ENCODE peak calls at places on chromosomes 16 and 17, in six cellular contexts. L, X, O, B, U and S are unnamed samples.
A peak's percentile ranks its signal among the peaks of the same experiment; 100 is the strongest.

GRCh38 chr16:58462499-58462996 is 37.4 kb upstream of the NDRG4 start:
- DNase-seq in L (no peak), X (no peak), O (no peak), B (no peak), U (no peak), S (no peak)

GRCh38 chr16:1197237-1197866 is 27.7 kb downstream of the TPSG1 start:
- DNase-seq in L (no peak), X (no peak), O (no peak), B (no peak), U (no peak), S (no peak)

GRCh38 chr17:68518063-68518815 is 6.0 kb downstream of the PRKAR1A start:
- DNase-seq in L (no peak), X (no peak), O (no peak), B (no peak), U (no peak), S (no peak)

GRCh38 chr17:63019138-63019873 is 53.3 kb downstream of the TANC2 start:
- DNase-seq in L (no peak), X (no peak), O (no peak), B (no peak), U (no peak), S (no peak)

GRCh38 chr17:32126325-32126724 is 16.0 kb upstream of the RHOT1 start:
- DNase-seq in L (no peak), X (no peak), O (no peak), B (no peak), U (no peak), S (no peak)

GRCh38 chr17:48643697-48644012 is 17.5 kb upstream of the HOXB9 start:
- DNase-seq in L (no peak), X (no peak), O (no peak), B (no peak), U (no peak), S (no peak)

GRCh38 chr17:81863833-81864768 is 3.8 kb upstream of the P4HB start:
- DNase-seq in L (no peak), X (no peak), O (no peak), B (no peak), U (no peak), S (no peak)

GRCh38 chr17:27904534-27904933 is 11.4 kb upstream of the LYRM9 start:
- DNase-seq in L (no peak), X (no peak), O (no peak), B (no peak), U (no peak), S (no peak)

GRCh38 chr17:49315974-49316570 is 46.0 kb downstream of the ZNF652 start:
- DNase-seq in L (no peak), X (no peak), O (no peak), B (no peak), U (peak; percentile 1), S (no peak)

GRCh38 chr17:28407130-28407973 is 1.3 kb upstream of the SLC46A1 start:
- DNase-seq in L (no peak), X (no peak), O (no peak), B (no peak), U (no peak), S (no peak)

GRCh38 chr17:47229535-47230443 is 20.6 kb downstream of the MYL4 start:
- DNase-seq in L (peak; percentile 86), X (peak; percentile 82), O (peak; percentile 48), B (peak; percentile 97), U (peak; percentile 94), S (no peak)

GRCh38 chr17:78369791-78370381 is 8.6 kb upstream of the PGS1 start:
- DNase-seq in L (no peak), X (no peak), O (no peak), B (peak; percentile 52), U (no peak), S (no peak)

GRCh38 chr17:64707077-64707591 is 45.0 kb upstream of the SMURF2 start:
- DNase-seq in L (peak; percentile 99), X (peak; percentile 97), O (no peak), B (peak; percentile 99), U (peak; percentile 99), S (no peak)

GRCh38 chr16:48901712-48902374 is 291.9 kb upstream of the N4BP1 start:
- DNase-seq in L (no peak), X (no peak), O (no peak), B (no peak), U (no peak), S (no peak)

GRCh38 chr16:78269251-78269650 is 169.8 kb downstream of the WWOX start:
- DNase-seq in L (no peak), X (no peak), O (no peak), B (no peak), U (no peak), S (no peak)

GRCh38 chr16:9970796-9971195 is 211.4 kb downstream of the GRIN2A start:
- DNase-seq in L (no peak), X (no peak), O (no peak), B (no peak), U (no peak), S (no peak)

GRCh38 chr17:82752371-82753200 is 721 bp downstream of the TBCD start:
- DNase-seq in L (no peak), X (no peak), O (no peak), B (peak; percentile 43), U (no peak), S (no peak)

GRCh38 chr17:75706042-75706728 is 15.1 kb upstream of the ITGB4 start:
- DNase-seq in L (no peak), X (no peak), O (no peak), B (no peak), U (no peak), S (no peak)
- TF ChIP-seq CTCF in L (no peak), X (no peak), O (no peak), B (no peak), U (no peak), S (peak; percentile 5)

DNA sequence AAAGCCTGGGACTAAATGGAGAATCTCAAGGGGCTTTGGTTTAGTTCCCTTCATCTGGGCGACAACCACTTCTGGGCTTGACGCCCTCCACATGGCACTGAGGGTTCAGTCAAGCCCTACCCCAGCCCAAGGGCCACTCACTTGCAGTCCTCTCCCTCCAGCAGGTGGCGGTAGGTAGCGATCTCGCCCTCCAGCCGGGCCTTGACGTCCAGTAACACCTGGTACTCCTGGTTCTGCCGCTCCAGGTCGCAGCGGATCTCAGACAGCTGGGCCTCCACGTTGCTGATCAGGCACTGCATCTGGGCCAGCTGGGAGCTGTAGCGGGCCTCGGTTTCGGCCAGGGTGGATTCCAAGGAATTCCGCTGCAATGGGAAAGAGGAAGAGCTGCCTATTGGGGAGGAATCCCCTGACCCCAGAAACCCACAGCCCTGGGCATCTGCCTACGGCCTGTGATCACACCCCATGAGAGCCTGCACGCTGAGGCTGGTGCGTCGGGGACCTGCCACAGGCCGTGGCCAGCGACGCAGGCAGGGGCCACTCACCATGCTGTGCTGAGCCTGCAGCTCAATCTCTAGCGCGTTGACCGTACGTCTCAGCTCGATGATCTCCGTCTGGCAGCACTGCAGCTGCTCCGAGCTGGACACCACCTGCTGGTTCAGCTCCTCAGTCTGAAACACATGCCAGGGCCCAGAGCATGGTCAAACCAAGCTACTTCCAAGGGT is 2.7 kb downstream of the KRT36 start:
- DNase-seq in L (no peak), X (no peak), O (no peak), B (no peak), U (no peak), S (peak; percentile 18)
- TF ChIP-seq CTCF in L (peak; percentile 37), X (peak; percentile 24), O (no peak), B (peak; percentile 46), U (peak; percentile 66), S (peak; percentile 72)

DNA sequence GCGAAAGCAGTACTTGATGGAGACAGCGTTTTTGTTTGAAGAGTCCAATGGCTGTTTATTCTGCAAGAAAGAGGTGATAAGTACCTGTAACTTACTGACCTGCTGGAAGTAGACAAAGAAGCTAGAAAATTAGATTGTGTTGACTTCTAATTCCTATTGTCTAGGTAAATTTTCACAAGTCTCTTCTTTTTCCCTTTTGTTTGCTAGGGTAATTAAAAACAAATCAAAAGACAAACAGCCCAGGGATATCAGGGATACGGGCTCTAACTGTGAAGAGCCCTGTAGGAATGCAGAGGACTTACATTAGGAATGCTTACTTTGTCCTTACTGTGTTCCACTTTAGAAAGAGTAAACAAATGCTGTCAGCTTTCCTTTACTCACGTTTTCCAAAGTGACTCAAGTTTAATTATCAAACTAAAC is 7.0 kb downstream of the PSME3IP1 start:
- DNase-seq in L (no peak), X (no peak), O (no peak), B (peak; percentile 29), U (no peak), S (no peak)
- TF ChIP-seq CTCF in L (no peak), X (no peak), O (no peak), B (peak; percentile 11), U (no peak), S (no peak)

GRCh38 chr17:42325026-42325425 is 36.7 kb downstream of the STAT5A start:
- DNase-seq in L (peak; percentile 71), X (peak; percentile 89), O (no peak), B (peak; percentile 72), U (peak; percentile 64), S (no peak)
- TF ChIP-seq CTCF in L (no peak), X (no peak), O (no peak), B (no peak), U (peak; percentile 7), S (no peak)

DNA sequence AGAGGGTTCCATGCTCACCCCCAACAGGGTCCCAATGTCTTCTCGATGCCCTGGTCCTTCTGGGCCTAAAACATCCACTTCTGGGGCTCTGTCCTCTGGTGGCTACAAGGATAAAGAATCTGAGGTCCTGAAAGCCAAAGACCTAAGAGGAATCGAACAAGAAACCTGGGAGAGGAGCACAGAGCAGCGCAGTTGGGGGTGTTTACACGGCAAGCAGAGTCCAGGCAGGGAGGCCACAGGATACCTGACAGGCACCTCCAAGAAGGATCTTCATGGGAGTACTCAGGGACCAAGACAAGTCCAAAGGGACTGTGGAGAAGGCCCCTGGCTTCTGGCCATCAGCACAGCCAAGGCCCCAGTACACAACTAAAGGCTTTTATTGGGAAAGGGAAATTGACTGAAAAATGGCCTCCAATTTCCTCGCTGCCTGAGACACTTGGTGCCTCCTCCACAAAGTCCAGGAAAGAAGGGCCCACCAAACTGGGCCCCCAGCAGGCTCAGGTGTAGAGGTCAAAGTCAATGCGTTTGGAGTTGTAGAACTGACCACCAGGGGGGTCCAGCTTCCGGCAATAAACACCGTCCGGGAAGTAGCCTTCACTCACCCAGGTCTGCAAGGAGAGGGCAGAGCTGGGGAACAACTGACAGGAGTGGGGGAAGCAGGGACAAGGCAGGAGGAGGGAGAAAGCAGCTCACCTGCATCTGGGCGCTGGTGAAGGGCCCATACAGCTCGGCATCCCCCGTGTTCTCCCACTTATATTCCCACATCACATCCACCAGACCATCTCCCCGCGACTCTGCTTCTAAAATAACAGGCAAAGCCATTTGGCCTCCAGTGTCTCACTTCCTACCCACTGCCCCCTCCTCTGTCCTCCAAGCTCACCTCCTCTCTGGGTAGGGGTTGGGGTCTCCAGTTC is 2.4 kb downstream of the CD2BP2 start:
- DNase-seq in L (no peak), X (no peak), O (no peak), B (no peak), U (no peak), S (no peak)
- TF ChIP-seq CTCF in L (no peak), X (no peak), O (no peak), B (no peak), U (peak; percentile 44), S (peak; percentile 7)

GRCh38 chr16:50575743-50576142 is 27.5 kb downstream of the NKD1 start:
- DNase-seq in L (no peak), X (no peak), O (no peak), B (no peak), U (no peak), S (no peak)
- TF ChIP-seq CTCF in L (no peak), X (no peak), O (no peak), B (no peak), U (no peak), S (no peak)